ENCODE peak calls at places on chromosomes 4 and X, in eight cellular contexts. I is NB4, Y is fibroblast of lung, K is A549, U is psoas muscle, J is OCI-LY7, H is RWPE1, T is ovary. W is an unnamed sample.

GRCh38 chr4:6527259-6527658 is 47.7 kb upstream of the MAN2B2 start:
- DNase-seq in I (no peak), Y (no peak), K (no peak), U (no peak), J (no peak), H (no peak), T (no peak), W (no peak)

GRCh38 chr4:43932448-43932847 is 516.2 kb downstream of the KCTD8 start:
- DNase-seq in I (no peak), Y (no peak), K (no peak), U (no peak), J (no peak), H (no peak), T (no peak), W (no peak)

GRCh38 chr4:112975567-112976355 is 73.7 kb upstream of the ANK2 start:
- DNase-seq in I (no peak), Y (no peak), K (no peak), U (no peak), J (no peak), H (no peak), T (no peak), W (no peak)

GRCh38 chr4:166546009-166546408 is 673.0 kb downstream of the TLL1 start:
- DNase-seq in I (no peak), Y (no peak), K (no peak), U (peak; percentile 35), J (no peak), H (no peak), T (no peak), W (no peak)

GRCh38 chrX:66021758-66022741 is 17.8 kb downstream of the VSIG4 start:
- DNase-seq in I (peak; percentile 81), Y (no peak), K (no peak), U (no peak), J (no peak), H (no peak), T (no peak), W (no peak)

GRCh38 chr4:1731180-1731579 is 9.9 kb downstream of the TACC3 start:
- DNase-seq in I (no peak), Y (no peak), K (no peak), U (no peak), J (no peak), H (no peak), T (no peak), W (no peak)

GRCh38 chrX:11059923-11060322 is 51.2 kb upstream of the HCCS start:
- DNase-seq in I (no peak), Y (no peak), K (no peak), U (no peak), J (no peak), H (peak; percentile 64), T (no peak), W (no peak)

GRCh38 chrX:135396109-135396508 is 25.6 kb upstream of the SMIM10L2A start:
- DNase-seq in I (no peak), Y (no peak), K (peak; percentile 5), U (no peak), J (no peak), H (peak; percentile 13), T (no peak), W (no peak)

GRCh38 chrX:78923198-78924015 is 21.8 kb upstream of the P2RY10 start:
- DNase-seq in I (no peak), Y (no peak), K (peak; percentile 0), U (no peak), J (no peak), H (no peak), T (no peak), W (no peak)

GRCh38 chrX:135345328-135345645 is 36.0 kb downstream of the ETDC start:
- DNase-seq in I (no peak), Y (peak; percentile 62), K (no peak), U (peak; percentile 72), J (no peak), H (peak; percentile 2), T (peak; percentile 62), W (peak; percentile 6)

GRCh38 chrX:110421499-110422455 is 63.1 kb downstream of the RTL9 start:
- DNase-seq in I (no peak), Y (no peak), K (no peak), U (no peak), J (no peak), H (no peak), T (no peak), W (no peak)

GRCh38 chr4:85398276-85398675 is 76.7 kb upstream of the ARHGAP24 start:
- DNase-seq in I (no peak), Y (peak; percentile 2), K (no peak), U (no peak), J (no peak), H (no peak), T (no peak), W (no peak)

GRCh38 chrX:39440734-39441305 is 639.6 kb downstream of the MID1IP1 start:
- DNase-seq in I (no peak), Y (no peak), K (no peak), U (no peak), J (no peak), H (no peak), T (no peak), W (no peak)

GRCh38 chr4:108743021-108743420 is 19.8 kb downstream of the ETNPPL start:
- DNase-seq in I (no peak), Y (no peak), K (no peak), U (no peak), J (no peak), H (no peak), T (no peak), W (peak; percentile 24)

GRCh38 chr4:17096692-17097091 is 198.2 kb upstream of the LDB2 start:
- DNase-seq in I (no peak), Y (no peak), K (no peak), U (no peak), J (no peak), H (no peak), T (no peak), W (no peak)

GRCh38 chrX:69289046-69289838 is 124.0 kb upstream of the PJA1 start:
- DNase-seq in I (no peak), Y (no peak), K (no peak), U (no peak), J (no peak), H (no peak), T (no peak), W (no peak)

GRCh38 chr4:70877539-70877938 is 24.6 kb upstream of the MOB1B start:
- DNase-seq in I (no peak), Y (no peak), K (no peak), U (no peak), J (no peak), H (no peak), T (no peak), W (no peak)

GRCh38 chrX:129959493-129959832 is 23.0 kb upstream of the BCORL1 start:
- DNase-seq in I (no peak), Y (no peak), K (no peak), U (no peak), J (no peak), H (no peak), T (peak; percentile 46), W (no peak)

GRCh38 chr4:57426779-57427395 is 316.7 kb upstream of the IGFBP7 start:
- DNase-seq in I (peak; percentile 69), Y (peak; percentile 71), K (peak; percentile 71), U (no peak), J (peak; percentile 67), H (peak; percentile 75), T (peak; percentile 59), W (peak; percentile 69)

GRCh38 chr4:67546971-67547370 is 1.7 kb upstream of the CENPC start:
- DNase-seq in I (no peak), Y (no peak), K (no peak), U (no peak), J (no peak), H (no peak), T (no peak), W (no peak)

GRCh38 chrX:39301041-39301440 is 499.8 kb downstream of the MID1IP1 start:
- DNase-seq in I (no peak), Y (no peak), K (no peak), U (no peak), J (no peak), H (no peak), T (no peak), W (no peak)

GRCh38 chr4:182778222-182778982 is 138.8 kb downstream of the DCTD start:
- DNase-seq in I (no peak), Y (no peak), K (no peak), U (no peak), J (no peak), H (no peak), T (no peak), W (no peak)

GRCh38 chr4:6943012-6943869 is 33.6 kb downstream of the TBC1D14 start:
- DNase-seq in I (no peak), Y (no peak), K (no peak), U (peak; percentile 47), J (no peak), H (no peak), T (no peak), W (no peak)

GRCh38 chrX:44432641-44433040 is 89.2 kb upstream of the EFHC2 start:
- DNase-seq in I (no peak), Y (peak; percentile 43), K (no peak), U (no peak), J (peak; percentile 16), H (no peak), T (no peak), W (no peak)

GRCh38 chr4:37966044-37966443 is 5.8 kb downstream of the PTTG2 start:
- DNase-seq in I (no peak), Y (no peak), K (no peak), U (no peak), J (no peak), H (no peak), T (no peak), W (no peak)

GRCh38 chr4:97923096-97923495 is 220.2 kb downstream of the STPG2 start:
- DNase-seq in I (no peak), Y (no peak), K (no peak), U (no peak), J (no peak), H (no peak), T (no peak), W (no peak)

GRCh38 chrX:74225111-74225510 is 78.9 kb upstream of the ZCCHC13 start:
- DNase-seq in I (no peak), Y (no peak), K (no peak), U (no peak), J (no peak), H (no peak), T (no peak), W (no peak)

GRCh38 chr4:19888587-19888986 is 363.1 kb upstream of the SLIT2 start:
- DNase-seq in I (peak; percentile 24), Y (no peak), K (no peak), U (no peak), J (peak; percentile 11), H (no peak), T (no peak), W (no peak)
- TF ChIP-seq CTCF in I (peak; percentile 21), Y (no peak), K (no peak), U (no peak), J (peak; percentile 62), H (no peak), T (no peak), W (no peak)

GRCh38 chrX:49177338-49177833 is 5.7 kb downstream of the PLP2 start:
- DNase-seq in I (peak; percentile 65), Y (no peak), K (peak; percentile 35), U (no peak), J (no peak), H (no peak), T (no peak), W (no peak)
- TF ChIP-seq CTCF in I (peak; percentile 30), Y (no peak), K (peak; percentile 11), U (peak; percentile 21), J (peak; percentile 55), H (no peak), T (no peak), W (no peak)

GRCh38 chrX:101260435-101260834 is 30.7 kb downstream of the TAF7L start:
- DNase-seq in I (peak; percentile 4), Y (peak; percentile 4), K (peak; percentile 15), U (no peak), J (peak; percentile 40), H (peak; percentile 1), T (no peak), W (no peak)
- TF ChIP-seq CTCF in I (peak; percentile 2), Y (peak; percentile 42), K (no peak), U (no peak), J (peak; percentile 72), H (no peak), T (no peak), W (no peak)

GRCh38 chrX:113741744-113742143 is 842.1 kb upstream of the HTR2C start:
- DNase-seq in I (peak; percentile 19), Y (no peak), K (peak; percentile 10), U (no peak), J (peak; percentile 25), H (peak; percentile 1), T (no peak), W (no peak)
- TF ChIP-seq CTCF in I (no peak), Y (no peak), K (no peak), U (no peak), J (peak; percentile 53), H (no peak), T (no peak), W (no peak)

W was measured in dorsolateral prefrontal cortex.